ENCODE peak calls at places on chromosomes 6 and 20, in four cellular contexts. N is HAP-1, C is body of pancreas, E is Peyer's patch. A is an unnamed sample.

GRCh38 chr6:116444991-116445566 is 16.1 kb upstream of the CALHM6 start:
- DNase-seq in C (no peak), N (no peak), E (no peak), A (no peak)

GRCh38 chr20:22063753-22064152 is 358.3 kb downstream of the PAX1 start:
- DNase-seq in C (no peak), E (no peak), N (no peak), A (no peak)

GRCh38 chr20:48916699-48917098 is 4.8 kb upstream of the ARFGEF2 start:
- DNase-seq in N (no peak), E (no peak), C (no peak), A (no peak)

GRCh38 chr6:154404791-154405400 is 48.3 kb upstream of the IPCEF1 start:
- DNase-seq in E (no peak), N (no peak), C (no peak), A (no peak)

GRCh38 chr20:36344517-36345132 is 38.5 kb downstream of the DLGAP4 start:
- DNase-seq in E (no peak), N (peak; percentile 78), C (peak; percentile 50), A (peak; percentile 73)

GRCh38 chr20:47379433-47380150 is 23.1 kb upstream of the ZMYND8 start:
- DNase-seq in E (no peak), C (no peak), N (no peak), A (no peak)

GRCh38 chr6:2247664-2248063 is 2.3 kb upstream of the GMDS start:
- DNase-seq in E (no peak), C (no peak), N (no peak), A (no peak)

GRCh38 chr6:164208371-164208770 is 793.9 kb downstream of the QKI start:
- DNase-seq in C (no peak), N (no peak), E (no peak), A (no peak)

GRCh38 chr6:354631-355280 is 36.8 kb upstream of the IRF4 start:
- DNase-seq in C (no peak), E (no peak), N (no peak), A (no peak)

GRCh38 chr6:355373-355772 is 36.2 kb upstream of the IRF4 start:
- DNase-seq in E (no peak), N (no peak), C (no peak), A (no peak)

GRCh38 chr6:356828-357251 is 34.7 kb upstream of the IRF4 start:
- DNase-seq in N (no peak), C (no peak), E (peak; percentile 67), A (no peak)

GRCh38 chr6:357261-357790 is 34.2 kb upstream of the IRF4 start:
- DNase-seq in N (no peak), C (no peak), E (no peak), A (no peak)

DNA sequence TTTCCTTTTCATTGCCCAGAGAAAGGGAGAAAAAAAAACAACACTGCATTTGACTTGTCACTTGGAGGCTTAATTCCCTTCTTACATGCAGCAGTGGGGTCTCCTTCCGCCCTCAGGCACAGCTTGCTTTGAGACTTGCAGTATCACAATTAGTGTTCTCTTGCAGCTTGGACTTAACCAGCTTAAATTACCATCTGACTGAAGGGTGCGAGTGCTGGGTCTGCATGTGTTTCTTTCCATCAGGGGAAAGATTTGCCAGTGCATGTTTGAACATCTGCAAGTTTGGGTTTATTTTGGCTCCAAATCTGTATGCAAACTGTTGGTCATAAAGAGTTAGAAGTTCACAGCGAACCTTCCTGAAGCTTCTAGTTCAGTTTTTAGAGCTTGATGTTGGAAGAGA is 35.7 kb upstream of the IRF4 start:
- DNase-seq in N (peak; percentile 52), C (no peak), E (no peak), A (no peak)
- H3K9me3 ChIP-seq in N (peaks cover 42% of the 10 kb centered on the region), C (no peaks in the 10 kb centered on the region), E (no peaks in the 10 kb centered on the region), A (peaks cover 5% of the 10 kb centered on the region)

GRCh38 chr20:805713-806112 is 27.8 kb upstream of the FAM110A start:
- DNase-seq in E (no peak), N (no peak), C (no peak), A (no peak)
- H3K9me3 ChIP-seq in E (no peaks in the 10 kb centered on the region), N (peaks cover 2% of the 10 kb centered on the region), C (no peaks in the 10 kb centered on the region), A (no peaks in the 10 kb centered on the region)

GRCh38 chr6:124433369-124434064 is 528.7 kb upstream of the RNF217 start:
- DNase-seq in N (no peak), E (no peak), C (no peak), A (no peak)
- H3K9me3 ChIP-seq in N (no peaks in the 10 kb centered on the region), E (no peaks in the 10 kb centered on the region), C (no peaks in the 10 kb centered on the region), A (no peaks in the 10 kb centered on the region)

GRCh38 chr6:56172144-56172543 is 75.2 kb downstream of the COL21A1 start:
- DNase-seq in N (no peak), C (no peak), E (no peak), A (no peak)

GRCh38 chr6:56169366-56169765 is 78.0 kb downstream of the COL21A1 start:
- DNase-seq in E (no peak), N (no peak), C (no peak), A (no peak)

GRCh38 chr6:56176741-56177140 is 70.6 kb downstream of the COL21A1 start:
- DNase-seq in E (no peak), C (no peak), N (no peak), A (no peak)

GRCh38 chr6:56168601-56169000 is 78.8 kb downstream of the COL21A1 start:
- DNase-seq in E (no peak), C (no peak), N (no peak), A (no peak)

GRCh38 chr6:56173228-56173627 is 74.2 kb downstream of the COL21A1 start:
- DNase-seq in C (no peak), N (no peak), E (no peak), A (no peak)
- H3K9me3 ChIP-seq in C (no peaks in the 10 kb centered on the region), N (no peaks in the 10 kb centered on the region), E (no peaks in the 10 kb centered on the region), A (no peaks in the 10 kb centered on the region)

DNA sequence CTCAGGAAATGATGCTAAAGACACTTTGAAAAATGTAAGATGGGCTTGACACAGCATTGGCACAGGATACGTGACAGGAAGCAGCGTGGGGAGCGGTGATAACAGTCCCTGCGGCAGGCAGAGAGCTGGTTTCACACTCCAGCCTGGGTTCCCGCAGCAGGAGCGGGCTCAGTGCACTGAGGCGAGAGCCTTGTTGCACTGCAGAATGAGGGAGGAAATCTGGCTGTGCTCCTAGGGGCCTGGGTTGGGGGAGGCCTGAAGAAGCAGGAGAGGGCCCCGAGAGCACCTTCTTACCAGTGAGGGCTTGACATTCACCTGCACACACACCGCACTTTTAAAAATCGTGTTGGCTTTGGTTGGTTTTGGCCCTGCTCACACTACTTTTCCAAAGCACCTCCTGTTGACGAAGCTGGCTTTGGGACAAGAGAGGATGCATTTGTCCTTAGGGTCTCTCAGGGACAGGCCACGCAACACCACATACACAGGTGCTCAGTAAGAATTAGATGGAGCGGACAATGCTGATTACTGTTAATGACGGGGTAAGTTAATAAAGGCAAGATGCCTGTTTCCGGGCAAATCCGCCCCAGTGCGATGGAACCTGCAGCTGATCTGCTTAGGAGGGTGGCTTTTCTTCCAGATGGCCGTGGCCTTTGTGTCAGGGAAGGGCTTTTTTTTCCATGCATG is 49.4 kb upstream of the ARMC2 start:
- DNase-seq in N (peak; percentile 65), C (no peak), E (peak; percentile 56), A (peak; percentile 57)
- H3K9me3 ChIP-seq in N (no peaks in the 10 kb centered on the region), C (no peaks in the 10 kb centered on the region), E (no peaks in the 10 kb centered on the region), A (no peaks in the 10 kb centered on the region)

GRCh38 chr20:56111951-56112730 is 106.8 kb upstream of the CBLN4 start:
- DNase-seq in N (no peak), C (no peak), E (no peak), A (no peak)
- H3K9me3 ChIP-seq in N (no peaks in the 10 kb centered on the region), C (no peaks in the 10 kb centered on the region), E (no peaks in the 10 kb centered on the region), A (no peaks in the 10 kb centered on the region)